ENCODE peak calls at places on chromosomes 4 and X, in five cellular contexts. T is cardiac fibroblast, Q is activated B cell treated with CpG ODN at 0.5 μM for 24 hours, M is endothelial cell, Z is bronchial epithelial cell. G is an unnamed sample.
A peak's percentile ranks its signal among the peaks of the same experiment; 100 is the strongest.

GRCh38 chr4:40587826-40588225 is 41.8 kb downstream of the RBM47 start:
- DNase-seq in Z (peak; percentile 46), Q (no peak), T (peak; percentile 66), M (no peak), G (no peak)

GRCh38 chr4:17009871-17010367 is 111.5 kb upstream of the LDB2 start:
- DNase-seq in T (no peak), Q (no peak), M (no peak), Z (no peak), G (no peak)

GRCh38 chr4:178136736-178137345 is 694.6 kb upstream of the AGA start:
- DNase-seq in M (no peak), T (no peak), Z (no peak), Q (no peak), G (no peak)

GRCh38 chrX:108415891-108416290 is 22.3 kb downstream of the COL4A6 start:
- DNase-seq in Q (no peak), Z (no peak), T (peak; percentile 54), M (no peak), G (no peak)

GRCh38 chr4:2261110-2261852 is 628 bp downstream of the MXD4 start:
- DNase-seq in T (peak; percentile 47), M (peak; percentile 51), Q (peak; percentile 64), Z (no peak), G (peak; percentile 61)

GRCh38 chr4:38538517-38538916 is 125.5 kb upstream of the KLF3 start:
- DNase-seq in M (no peak), Z (no peak), T (no peak), Q (no peak), G (no peak)

GRCh38 chr4:146243883-146244277 is 29.5 kb downstream of the REELD1 start:
- DNase-seq in Z (no peak), T (no peak), Q (no peak), M (no peak), G (no peak)

GRCh38 chrX:46840946-46841740 is 4.3 kb downstream of the RP2 start:
- DNase-seq in T (no peak), Q (no peak), Z (peak; percentile 54), M (no peak), G (no peak)

GRCh38 chr4:84470204-84470785 is 28.8 kb downstream of the NKX6-1 start:
- DNase-seq in Q (no peak), M (peak; percentile 25), T (no peak), Z (no peak), G (no peak)

GRCh38 chr4:150280081-150280950 is 202.1 kb downstream of the DCLK2 start:
- DNase-seq in T (peak; percentile 83), Q (no peak), Z (peak; percentile 87), M (no peak), G (no peak)

GRCh38 chrX:40095588-40096394 is 2.0 kb downstream of the BCOR start:
- DNase-seq in Q (peak; percentile 33), T (peak; percentile 42), Z (no peak), M (no peak), G (no peak)

GRCh38 chr4:138034871-138035270 is 207.3 kb downstream of the SLC7A11 start:
- DNase-seq in T (peak; percentile 91), Z (peak; percentile 100), Q (no peak), M (no peak), G (no peak)

GRCh38 chr4:14920759-14921313 is 81.4 kb upstream of the CPEB2 start:
- DNase-seq in M (no peak), T (no peak), Q (no peak), Z (no peak), G (no peak)

GRCh38 chr4:88792268-88792781 is 94.7 kb upstream of the NAP1L5 start:
- DNase-seq in Z (peak; percentile 92), T (peak; percentile 96), Q (no peak), M (no peak), G (no peak)

GRCh38 chr4:152211936-152212675 is 323.8 kb downstream of the FBXW7 start:
- DNase-seq in Z (no peak), M (no peak), Q (no peak), T (no peak), G (no peak)

GRCh38 chr4:121950680-121951569 is 935 bp downstream of the TRPC3 start:
- DNase-seq in M (peak; percentile 26), Z (no peak), T (peak; percentile 6), Q (peak; percentile 27), G (no peak)

DNA sequence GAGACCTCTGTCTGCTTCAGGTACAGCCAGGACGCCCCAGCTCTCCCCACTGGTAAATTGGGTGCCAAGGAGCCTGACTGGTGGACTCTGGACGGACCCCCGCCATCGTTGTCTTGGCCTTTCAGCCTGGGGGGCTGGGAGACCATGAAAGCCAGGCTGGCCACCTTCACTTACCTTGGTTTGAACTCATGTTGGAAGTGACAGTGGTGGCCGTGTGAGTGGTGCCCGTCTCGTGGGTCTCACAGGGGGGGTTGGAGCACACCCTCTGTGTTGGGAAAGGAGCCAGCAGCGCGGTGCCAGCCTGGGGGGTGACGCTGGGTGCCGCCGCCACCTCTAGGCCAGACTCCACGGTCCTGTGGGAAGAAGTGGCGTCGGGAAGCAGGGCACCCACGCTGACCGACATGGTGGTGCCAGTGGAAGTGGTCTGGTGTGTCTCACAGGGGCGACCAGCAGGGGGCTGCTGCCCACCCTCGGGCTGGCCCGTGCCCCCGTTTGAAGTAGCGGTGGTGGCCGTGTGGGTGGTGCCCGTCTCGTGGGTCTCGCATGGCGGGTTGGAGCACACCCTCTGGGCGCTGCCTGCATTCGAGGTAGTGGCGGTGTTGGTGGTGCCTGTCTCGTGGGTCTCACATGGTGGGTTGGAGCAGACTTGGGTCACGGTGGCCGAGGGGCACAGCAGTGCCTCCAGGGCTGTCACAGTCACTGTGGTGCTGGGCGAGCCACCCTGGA is 9.6 kb upstream of the RENBP start:
- DNase-seq in T (no peak), Z (no peak), Q (no peak), M (no peak), G (no peak)
- TF ChIP-seq CTCF in T (no peak), Z (no peak), Q (no peak), M (no peak), G (no peak)

GRCh38 chrX:144715356-144715755 is 531.9 kb upstream of the SPANXN1 start:
- DNase-seq in Z (no peak), Q (no peak), T (peak; percentile 75), M (no peak), G (no peak)
- TF ChIP-seq CTCF in Z (no peak), Q (no peak), T (no peak), M (no peak), G (no peak)

GRCh38 chr4:175054980-175055379 is 136.8 kb downstream of the ADAM29 start:
- DNase-seq in Z (no peak), Q (no peak), M (no peak), T (no peak), G (no peak)
- TF ChIP-seq CTCF in Z (no peak), Q (no peak), M (no peak), T (no peak), G (no peak)

GRCh38 chrX:73851014-73852009 is 288.3 kb downstream of the CHIC1 start:
- DNase-seq in Z (no peak), Q (no peak), M (no peak), T (no peak), G (no peak)

GRCh38 chrX:73859622-73860021 is 296.6 kb downstream of the CHIC1 start:
- DNase-seq in Q (no peak), M (no peak), T (no peak), Z (no peak), G (no peak)

GRCh38 chrX:73850124-73851013 is 287.4 kb downstream of the CHIC1 start:
- DNase-seq in Q (no peak), Z (peak; percentile 10), M (peak; percentile 7), T (peak; percentile 51), G (no peak)

GRCh38 chrX:73852022-73852421 is 289.0 kb downstream of the CHIC1 start:
- DNase-seq in Z (no peak), M (no peak), Q (no peak), T (no peak), G (no peak)

GRCh38 chrX:73855546-73855945 is 292.5 kb downstream of the CHIC1 start:
- DNase-seq in M (peak; percentile 61), Q (peak; percentile 15), T (peak; percentile 67), Z (peak; percentile 42), G (peak; percentile 27)
- TF ChIP-seq CTCF in M (peak; percentile 46), Q (no peak), T (peak; percentile 61), Z (peak; percentile 53), G (peak; percentile 54)

GRCh38 chrX:53831662-53832635 is 145.4 kb upstream of the HUWE1 start:
- DNase-seq in Z (peak; percentile 43), M (peak; percentile 42), T (peak; percentile 44), Q (peak; percentile 15), G (no peak)
- TF ChIP-seq CTCF in Z (peak; percentile 57), M (no peak), T (peak; percentile 42), Q (no peak), G (peak; percentile 21)

DNA sequence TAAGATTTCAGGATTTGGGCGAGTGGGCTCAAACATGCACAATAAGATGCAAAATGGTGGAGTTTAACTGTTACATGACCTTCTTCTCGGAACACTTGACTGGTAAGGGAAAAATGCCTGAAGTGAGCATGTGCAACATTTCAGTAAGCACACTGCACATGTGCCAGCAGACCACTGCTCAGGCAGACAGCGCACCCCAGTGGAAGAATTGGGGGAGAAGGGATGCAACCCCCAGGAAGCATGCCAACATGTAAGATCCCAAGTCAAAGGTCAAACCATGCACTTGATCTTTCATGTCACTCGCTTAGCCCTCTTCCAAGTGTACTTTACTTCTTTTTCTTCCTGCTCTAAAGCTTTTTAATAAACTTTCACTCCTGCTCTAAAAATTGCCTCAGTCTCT is 256.3 kb downstream of the CENPC start:
- DNase-seq in T (no peak), Q (no peak), M (peak; percentile 66), Z (peak; percentile 3), G (no peak)
- TF ChIP-seq CTCF in T (peak; percentile 21), Q (no peak), M (peak; percentile 27), Z (peak; percentile 18), G (no peak)

GRCh38 chr4:7944568-7945220 is 5.0 kb upstream of the AFAP1 start:
- DNase-seq in Q (no peak), M (no peak), Z (no peak), T (no peak), G (no peak)
- TF ChIP-seq CTCF in Q (no peak), M (no peak), Z (no peak), T (no peak), G (no peak)

GRCh38 chrX:133745361-133745760 is 240.0 kb downstream of the GPC3 start:
- DNase-seq in Q (no peak), T (no peak), Z (no peak), M (no peak), G (no peak)
- TF ChIP-seq CTCF in Q (no peak), T (no peak), Z (no peak), M (no peak), G (no peak)